ENCODE peak calls at places on chromosome X, in eight cellular contexts. J is tibial artery; Y is heart right ventricle; A is stimulated activated CD8-positive, alpha-beta memory T cell treated with anti-CD3 and anti-CD28 coated beads, Interleukin-15, amount 100 ng/mL, for 4 hours; D is H9; K is HFF-Myc; X is epithelial cell of esophagus; Z is neural crest cell. L is an unnamed sample.

GRCh38 chrX:112341598-112341997 is 259.0 kb upstream of the TRPC5 start:
- DNase-seq in J (no peak), Y (no peak), A (no peak), D (no peak), K (no peak), X (no peak), Z (no peak), L (no peak)

GRCh38 chrX:4547218-4547836 is 833.9 kb upstream of the PRKX start:
- DNase-seq in J (no peak), Y (peak), A (no peak), D (peak), K (no peak), X (peak), Z (peak), L (no peak)

GRCh38 chrX:134173541-134174272 is 63.3 kb upstream of the CCDC160 start:
- DNase-seq in J (no peak), Y (no peak), A (no peak), D (peak), K (no peak), X (no peak), Z (peak), L (no peak)

GRCh38 chrX:100404851-100405250 is 5.2 kb downstream of the PCDH19 start:
- DNase-seq in J (no peak), Y (no peak), A (no peak), D (no peak), K (no peak), X (no peak), Z (no peak), L (no peak)

GRCh38 chrX:70262952-70263567 is 3.1 kb upstream of the P2RY4 start:
- DNase-seq in J (peak), Y (peak), A (no peak), D (peak), K (peak), X (peak), Z (peak), L (no peak)

GRCh38 chrX:39335447-39336235 is 534.4 kb downstream of the MID1IP1 start:
- DNase-seq in J (no peak), Y (no peak), A (no peak), D (no peak), K (no peak), X (no peak), Z (no peak), L (no peak)

GRCh38 chrX:119606508-119607389 is 525 bp upstream of the NKRF start:
- DNase-seq in J (no peak), Y (no peak), A (no peak), D (no peak), K (peak), X (peak), Z (no peak), L (no peak)

GRCh38 chrX:40153335-40154221 is 55.8 kb upstream of the BCOR start:
- DNase-seq in J (no peak), Y (no peak), A (no peak), D (peak), K (no peak), X (no peak), Z (peak), L (peak)

L was measured in esophagus squamous epithelium.